ENCODE peak calls at places on chromosomes 6 and 20, in four cellular contexts. K, X, N and M are unnamed samples.

GRCh38 chr6:43774776-43775583 is 5.0 kb downstream of the VEGFA start:
- DNase-seq in N (no peak), K (no peak), X (peak; percentile 33), M (no peak)

GRCh38 chr20:61430228-61430624 is 178.2 kb downstream of the CDH4 start:
- DNase-seq in K (no peak), X (no peak), N (no peak), M (no peak)

GRCh38 chr20:7710440-7710839 is 229.8 kb downstream of the HAO1 start:
- DNase-seq in K (no peak), N (no peak), X (no peak), M (no peak)

GRCh38 chr6:113630738-113631535 is 226.2 kb upstream of the MARCKS start:
- DNase-seq in X (no peak), N (no peak), K (no peak), M (no peak)

GRCh38 chr6:21798468-21798867 is 204.9 kb downstream of the SOX4 start:
- DNase-seq in X (no peak), K (no peak), N (no peak), M (no peak)

GRCh38 chr6:54474898-54475297 is 166.7 kb downstream of the TINAG start:
- DNase-seq in X (no peak), K (no peak), N (no peak), M (no peak)

GRCh38 chr6:158465747-158466146 is 94.1 kb upstream of the TMEM181 start:
- DNase-seq in K (no peak), N (no peak), X (no peak), M (no peak)

GRCh38 chr20:51586005-51586440 is 43.5 kb upstream of the NFATC2 start:
- DNase-seq in N (no peak), K (no peak), X (no peak), M (no peak)

GRCh38 chr20:58179432-58180099 is 48.9 kb downstream of the ANKRD60 start:
- DNase-seq in N (no peak), K (no peak), X (peak; percentile 22), M (no peak)

GRCh38 chr20:50958733-50959542 is at the start of gene MOCS3:
- DNase-seq in N (peak; percentile 54), K (peak; percentile 27), X (peak; percentile 83), M (peak; percentile 80)

GRCh38 chr20:61521680-61522420 is 269.8 kb downstream of the CDH4 start:
- DNase-seq in K (no peak), N (no peak), X (no peak), M (no peak)

GRCh38 chr6:118896339-118897136 is 2.6 kb downstream of the ASF1A start:
- DNase-seq in X (no peak), K (no peak), N (no peak), M (peak; percentile 33)

GRCh38 chr6:139644821-139645220 is 270.4 kb upstream of the CITED2 start:
- DNase-seq in N (no peak), X (no peak), K (no peak), M (no peak)

GRCh38 chr6:88165877-88166492 is at the start of gene CNR1:
- DNase-seq in K (no peak), X (no peak), N (no peak), M (no peak)

GRCh38 chr6:80214436-80215022 is 108.1 kb downstream of the BCKDHB start:
- DNase-seq in K (no peak), X (no peak), N (peak; percentile 5), M (no peak)

GRCh38 chr20:3775457-3775856 is 5.8 kb downstream of the SPEF1 start:
- DNase-seq in X (no peak), K (no peak), N (no peak), M (no peak)

GRCh38 chr6:33272358-33273128 is 668 bp downstream of the RPS18 start:
- DNase-seq in N (no peak), K (no peak), X (no peak), M (no peak)

GRCh38 chr6:136067731-136068341 is 182.3 kb downstream of the MTFR2 start:
- DNase-seq in N (peak; percentile 35), K (no peak), X (no peak), M (no peak)

GRCh38 chr6:37478827-37479226 is 20.9 kb downstream of the CCDC167 start:
- DNase-seq in X (no peak), K (no peak), N (no peak), M (no peak)

GRCh38 chr20:45545754-45546453 is 1.3 kb downstream of the EPPIN start:
- DNase-seq in X (no peak), K (no peak), N (peak; percentile 41), M (no peak)

GRCh38 chr6:124963416-124964083 is 1.3 kb downstream of the RNF217 start:
- DNase-seq in K (no peak), N (no peak), X (no peak), M (no peak)

DNA sequence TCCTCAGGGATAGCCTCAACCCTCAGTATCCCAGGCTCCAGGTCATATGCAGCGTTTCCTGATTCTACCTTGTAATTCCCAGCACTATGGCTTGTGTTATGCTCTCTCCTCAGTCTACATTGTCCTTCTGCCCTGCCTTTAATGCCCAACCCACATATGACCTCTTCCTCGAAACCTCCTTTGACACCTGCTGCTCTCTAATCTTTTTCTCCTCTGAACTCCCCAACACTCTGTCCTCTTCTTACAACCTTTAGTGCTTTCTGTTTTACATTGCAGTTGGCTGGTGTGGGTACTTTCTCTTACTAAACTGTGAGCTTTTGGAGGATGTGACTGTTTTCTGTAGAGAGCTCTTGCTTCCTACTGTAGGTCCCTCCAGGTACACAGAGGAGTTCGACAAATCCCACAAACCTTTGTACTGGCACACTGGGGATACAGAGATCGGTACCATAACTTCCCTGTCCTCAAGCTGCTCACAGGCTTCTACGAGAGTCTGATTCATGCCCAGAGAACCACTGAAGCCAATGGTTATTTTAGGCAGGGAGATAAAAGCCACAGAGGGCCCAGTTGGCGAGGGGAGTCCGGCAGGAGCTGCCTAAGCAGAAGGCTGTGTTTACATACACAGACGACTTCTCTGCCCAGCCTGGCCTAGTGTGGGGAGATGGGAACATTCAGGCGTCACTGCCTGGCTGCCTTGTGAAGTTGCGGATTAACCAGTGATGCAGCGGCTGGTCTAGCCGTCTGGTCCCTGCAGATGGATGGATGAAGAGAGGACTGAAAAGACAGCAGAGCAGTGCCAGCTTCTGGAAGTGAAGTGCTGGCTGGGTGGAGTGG is 8.4 kb upstream of the EPB41L1 start:
- DNase-seq in K (no peak), N (no peak), X (no peak), M (no peak)
- H3K27ac ChIP-seq in K (peak overlapping the region; percentile 44), N (no peak overlapping the region), X (no peak overlapping the region), M (no peak overlapping the region)

GRCh38 chr20:53642196-53643030 is 48.8 kb upstream of the ZNF217 start:
- DNase-seq in X (peak; percentile 19), K (no peak), N (no peak), M (peak; percentile 73)

GRCh38 chr20:53639128-53639527 is 45.5 kb upstream of the ZNF217 start:
- DNase-seq in K (no peak), N (no peak), X (no peak), M (no peak)

GRCh38 chr20:53643031-53643832 is 49.6 kb upstream of the ZNF217 start:
- DNase-seq in X (peak; percentile 43), K (no peak), N (no peak), M (peak; percentile 87)

GRCh38 chr20:53636725-53637097 is 43.1 kb upstream of the ZNF217 start:
- DNase-seq in N (no peak), X (no peak), K (no peak), M (no peak)

GRCh38 chr20:53639647-53640440 is 46.2 kb upstream of the ZNF217 start:
- DNase-seq in K (no peak), N (no peak), X (no peak), M (no peak)
- H3K27ac ChIP-seq in K (no peak overlapping the region), N (no peak overlapping the region), X (no peak overlapping the region), M (no peak overlapping the region)

DNA sequence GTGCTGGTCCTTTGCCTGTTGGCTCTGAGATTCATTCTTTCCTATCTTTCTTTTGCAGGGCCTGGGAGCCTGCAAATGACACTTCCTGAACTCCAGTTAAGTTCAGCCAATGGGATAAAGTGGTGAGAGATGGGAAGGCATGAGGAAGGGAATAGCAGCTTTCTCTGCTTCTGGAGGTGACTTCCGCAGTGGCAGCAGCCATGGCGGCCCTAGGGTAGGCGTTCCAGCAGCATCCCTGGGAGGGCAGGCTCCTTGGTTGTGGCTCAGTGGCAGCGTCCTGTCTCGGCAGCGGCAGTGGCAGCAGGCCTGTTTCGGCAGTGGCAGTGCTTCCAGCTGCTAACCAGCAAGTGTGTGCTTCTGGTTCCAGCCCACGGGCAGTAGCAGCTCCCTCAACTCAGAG is 7.3 kb upstream of the MDFI start:
- DNase-seq in X (no peak), K (no peak), N (no peak), M (no peak)
- H3K27ac ChIP-seq in X (no peak overlapping the region), K (no peak overlapping the region), N (no peak overlapping the region), M (no peak overlapping the region)

DNA sequence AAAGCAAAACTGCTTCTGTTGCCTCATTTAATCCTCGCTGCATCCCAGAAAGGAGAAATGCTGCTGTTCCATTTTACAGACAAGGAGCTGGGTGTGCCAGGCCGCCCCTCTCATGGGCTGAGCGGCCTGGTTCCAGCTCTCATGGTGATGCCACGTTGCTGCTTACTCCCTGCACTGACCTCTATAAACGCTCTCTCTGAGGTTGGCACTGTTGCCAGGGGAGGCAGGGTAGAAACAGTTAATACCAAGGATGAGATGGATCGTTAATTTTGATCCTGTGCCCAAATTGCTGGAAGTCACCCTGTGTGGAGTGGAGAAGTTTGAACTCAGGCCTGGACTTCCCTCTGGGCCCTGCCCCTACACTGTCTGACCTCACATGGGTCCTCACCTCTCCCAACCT is 25.6 kb downstream of the SIRPA start:
- DNase-seq in N (no peak), X (no peak), K (no peak), M (no peak)
- H3K27ac ChIP-seq in N (no peak overlapping the region), X (no peak overlapping the region), K (no peak overlapping the region), M (no peak overlapping the region)

GRCh38 chr6:94065707-94066337 is 646.5 kb upstream of the EPHA7 start:
- DNase-seq in X (no peak), N (no peak), K (no peak), M (no peak)
- H3K27ac ChIP-seq in X (no peak overlapping the region), N (no peak overlapping the region), K (no peak overlapping the region), M (no peak overlapping the region)

DNA sequence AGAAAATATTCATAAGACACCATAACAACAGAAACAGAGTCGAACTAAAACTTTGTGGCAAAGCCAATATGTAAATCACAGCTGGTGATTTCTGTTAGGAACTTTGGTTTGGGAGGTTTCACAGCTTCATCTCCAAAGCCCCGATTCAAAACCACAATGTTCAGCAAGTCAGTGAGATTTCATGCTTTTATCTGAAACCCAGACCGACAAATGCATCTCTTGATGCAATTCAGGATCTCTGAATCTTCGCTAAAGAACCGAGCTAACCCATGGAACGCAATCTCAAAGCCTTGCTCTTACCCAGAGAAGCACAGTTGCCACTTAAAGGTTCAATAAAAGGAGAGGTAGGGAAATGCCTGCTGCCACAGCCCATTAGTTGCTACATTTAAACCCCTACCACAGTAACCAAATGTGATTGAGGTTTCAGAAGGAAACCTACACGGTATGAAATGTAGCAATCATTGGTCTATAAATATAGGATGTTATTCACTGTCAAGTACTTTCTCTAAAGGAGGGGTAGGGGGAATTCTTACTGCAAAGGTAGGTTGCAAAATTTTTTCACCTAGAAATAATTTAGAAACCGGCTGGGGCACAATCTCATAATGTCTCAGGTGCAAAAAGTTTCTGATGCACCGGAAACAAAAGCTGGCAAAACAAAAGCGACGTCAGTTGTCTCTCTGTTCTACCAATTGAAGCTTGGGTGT is 381.0 kb upstream of the ARID1B start:
- DNase-seq in K (no peak), X (peak; percentile 7), N (no peak), M (no peak)
- H3K27ac ChIP-seq in K (peak overlapping the region; percentile 4), X (peak overlapping the region; percentile 78), N (no peak overlapping the region), M (no peak overlapping the region)